ENCODE peak calls at places on chromosomes 5 and 9, in ten cellular contexts. One of them, this sample, is unnamed.

GRCh38 chr5:176728810-176729209 is 81.5 kb downstream of the TSPAN17 start:
- DNase-seq in BJ: no peak
- DNase-seq in CD8-positive, alpha-beta T cell: no peak
- DNase-seq in occipital lobe: no peak
- DNase-seq in GM23248: no peak
- DNase-seq in T-helper 17 cell: no peak
- DNase-seq in HEK293T: no peak
- DNase-seq in gastrocnemius medialis: no peak
- DNase-seq in ovary: no peak
- DNase-seq in stimulated activated CD8-positive, alpha-beta memory T cell treated with anti-CD3 and anti-CD28 coated beads, Interleukin-15, amount 100 ng/mL, for 1 hour: no peak
- DNase-seq in this sample: no peak

GRCh38 chr5:94693043-94693822 is 74.8 kb downstream of the SLF1 start:
- DNase-seq in HEK293T: no peak
- DNase-seq in ovary: no peak
- DNase-seq in gastrocnemius medialis: no peak
- DNase-seq in stimulated activated CD8-positive, alpha-beta memory T cell treated with anti-CD3 and anti-CD28 coated beads, Interleukin-15, amount 100 ng/mL, for 1 hour: no peak
- DNase-seq in BJ: peak
- DNase-seq in T-helper 17 cell: no peak
- DNase-seq in occipital lobe: no peak
- DNase-seq in CD8-positive, alpha-beta T cell: no peak
- DNase-seq in GM23248: peak
- DNase-seq in this sample: no peak

GRCh38 chr5:74767579-74767913 is 497 bp downstream of the NSA2 start:
- DNase-seq in gastrocnemius medialis: no peak
- DNase-seq in HEK293T: peak
- DNase-seq in T-helper 17 cell: no peak
- DNase-seq in stimulated activated CD8-positive, alpha-beta memory T cell treated with anti-CD3 and anti-CD28 coated beads, Interleukin-15, amount 100 ng/mL, for 1 hour: no peak
- DNase-seq in occipital lobe: no peak
- DNase-seq in ovary: no peak
- DNase-seq in CD8-positive, alpha-beta T cell: no peak
- DNase-seq in GM23248: peak
- DNase-seq in BJ: no peak
- DNase-seq in this sample: peak

GRCh38 chr5:33476992-33477391 is 36.2 kb downstream of the TARS1 start:
- DNase-seq in ovary: no peak
- DNase-seq in BJ: no peak
- DNase-seq in occipital lobe: no peak
- DNase-seq in T-helper 17 cell: no peak
- DNase-seq in HEK293T: no peak
- DNase-seq in GM23248: peak
- DNase-seq in CD8-positive, alpha-beta T cell: no peak
- DNase-seq in stimulated activated CD8-positive, alpha-beta memory T cell treated with anti-CD3 and anti-CD28 coated beads, Interleukin-15, amount 100 ng/mL, for 1 hour: no peak
- DNase-seq in gastrocnemius medialis: no peak
- DNase-seq in this sample: no peak

GRCh38 chr5:79436224-79436623 is 77.7 kb downstream of the HOMER1 start:
- DNase-seq in GM23248: peak
- DNase-seq in CD8-positive, alpha-beta T cell: no peak
- DNase-seq in ovary: no peak
- DNase-seq in stimulated activated CD8-positive, alpha-beta memory T cell treated with anti-CD3 and anti-CD28 coated beads, Interleukin-15, amount 100 ng/mL, for 1 hour: no peak
- DNase-seq in T-helper 17 cell: no peak
- DNase-seq in BJ: peak
- DNase-seq in gastrocnemius medialis: no peak
- DNase-seq in HEK293T: no peak
- DNase-seq in occipital lobe: no peak
- DNase-seq in this sample: no peak

GRCh38 chr9:97564291-97565175 is 63.1 kb downstream of the TMOD1 start:
- DNase-seq in CD8-positive, alpha-beta T cell: no peak
- DNase-seq in occipital lobe: peak
- DNase-seq in HEK293T: no peak
- DNase-seq in gastrocnemius medialis: peak
- DNase-seq in GM23248: peak
- DNase-seq in stimulated activated CD8-positive, alpha-beta memory T cell treated with anti-CD3 and anti-CD28 coated beads, Interleukin-15, amount 100 ng/mL, for 1 hour: no peak
- DNase-seq in T-helper 17 cell: no peak
- DNase-seq in BJ: peak
- DNase-seq in ovary: no peak
- DNase-seq in this sample: no peak

GRCh38 chr5:157447246-157447645 is 12.8 kb upstream of the NIPAL4 start:
- DNase-seq in GM23248: no peak
- DNase-seq in ovary: no peak
- DNase-seq in stimulated activated CD8-positive, alpha-beta memory T cell treated with anti-CD3 and anti-CD28 coated beads, Interleukin-15, amount 100 ng/mL, for 1 hour: no peak
- DNase-seq in HEK293T: no peak
- DNase-seq in BJ: no peak
- DNase-seq in T-helper 17 cell: no peak
- DNase-seq in occipital lobe: no peak
- DNase-seq in gastrocnemius medialis: no peak
- DNase-seq in CD8-positive, alpha-beta T cell: no peak
- DNase-seq in this sample: no peak

GRCh38 chr5:142360607-142361120 is 35.8 kb upstream of the SPRY4 start:
- DNase-seq in ovary: no peak
- DNase-seq in stimulated activated CD8-positive, alpha-beta memory T cell treated with anti-CD3 and anti-CD28 coated beads, Interleukin-15, amount 100 ng/mL, for 1 hour: no peak
- DNase-seq in T-helper 17 cell: no peak
- DNase-seq in occipital lobe: no peak
- DNase-seq in BJ: no peak
- DNase-seq in GM23248: peak
- DNase-seq in gastrocnemius medialis: no peak
- DNase-seq in CD8-positive, alpha-beta T cell: no peak
- DNase-seq in HEK293T: peak
- DNase-seq in this sample: no peak

GRCh38 chr5:161921781-161922180 is 73.9 kb downstream of the GABRA1 start:
- DNase-seq in gastrocnemius medialis: no peak
- DNase-seq in HEK293T: no peak
- DNase-seq in stimulated activated CD8-positive, alpha-beta memory T cell treated with anti-CD3 and anti-CD28 coated beads, Interleukin-15, amount 100 ng/mL, for 1 hour: no peak
- DNase-seq in ovary: no peak
- DNase-seq in CD8-positive, alpha-beta T cell: no peak
- DNase-seq in T-helper 17 cell: no peak
- DNase-seq in occipital lobe: no peak
- DNase-seq in BJ: no peak
- DNase-seq in GM23248: no peak
- DNase-seq in this sample: no peak

GRCh38 chr5:143258559-143259253 is 144.8 kb downstream of the NR3C1 start:
- DNase-seq in stimulated activated CD8-positive, alpha-beta memory T cell treated with anti-CD3 and anti-CD28 coated beads, Interleukin-15, amount 100 ng/mL, for 1 hour: no peak
- DNase-seq in BJ: no peak
- DNase-seq in GM23248: peak
- DNase-seq in CD8-positive, alpha-beta T cell: no peak
- DNase-seq in T-helper 17 cell: no peak
- DNase-seq in ovary: no peak
- DNase-seq in gastrocnemius medialis: no peak
- DNase-seq in HEK293T: no peak
- DNase-seq in occipital lobe: no peak
- DNase-seq in this sample: no peak